ENCODE peak calls at places on chromosome 17, in seven cellular contexts. Z is fibroblast of lung, M is bronchial epithelial cell, F is head of caudate nucleus, J is iPS-NIHi11, E is ELF-1, T is H9. U is an unnamed sample.

GRCh38 chr17:7167832-7168231 is 11.3 kb downstream of the ASGR1 start:
- DNase-seq in E (no peak), T (no peak), Z (no peak), M (no peak), F (no peak), J (no peak), U (no peak)

GRCh38 chr17:17900615-17901520 is 64.1 kb upstream of the SREBF1 start:
- DNase-seq in F (peak), Z (peak), M (peak), J (no peak), T (no peak), E (no peak), U (peak)

GRCh38 chr17:59093145-59093701 is 13.5 kb downstream of the TRIM37 start:
- DNase-seq in T (no peak), Z (no peak), M (no peak), F (no peak), J (no peak), E (no peak), U (no peak)

GRCh38 chr17:14699569-14700190 is 398.8 kb downstream of the HS3ST3B1 start:
- DNase-seq in Z (no peak), M (peak), F (no peak), T (no peak), J (no peak), E (no peak), U (no peak)

GRCh38 chr17:77654861-77655260 is 303.6 kb upstream of the TNRC6C start:
- DNase-seq in J (no peak), T (no peak), Z (no peak), E (no peak), F (no peak), M (no peak), U (no peak)

GRCh38 chr17:49787932-49788442 is 494 bp upstream of the KAT7 start:
- DNase-seq in T (peak), Z (peak), E (no peak), J (no peak), M (no peak), F (peak), U (no peak)

GRCh38 chr17:57703273-57703672 is 41.8 kb downstream of the CCDC182 start:
- DNase-seq in M (no peak), F (no peak), E (no peak), Z (no peak), J (no peak), T (no peak), U (no peak)

GRCh38 chr17:40633871-40634270 is 13.7 kb downstream of the SMARCE1 start:
- DNase-seq in F (no peak), M (no peak), J (no peak), E (no peak), T (no peak), Z (peak), U (no peak)

GRCh38 chr17:13597723-13598347 is 3.9 kb downstream of the HS3ST3A1 start:
- DNase-seq in M (peak), J (peak), Z (peak), E (peak), F (peak), T (no peak), U (no peak)

U was measured in brain microvascular endothelial cell.